ENCODE peak calls at places on chromosomes 3 and 15, in seven cellular contexts. P is spleen, Y is AG04450, U is AG09309, M is coronary artery, I is small intestine, T is pancreas. K is an unnamed sample.

GRCh38 chr3:41148446-41148845 is 50.9 kb upstream of the CTNNB1 start:
- DNase-seq in P (no peak), Y (no peak), U (no peak), M (peak; percentile 19), I (no peak), T (no peak), K (no peak)

GRCh38 chr3:193982258-193982659 is 153.7 kb upstream of the HES1 start:
- DNase-seq in P (peak; percentile 83), Y (no peak), U (no peak), M (peak; percentile 87), I (peak; percentile 57), T (no peak), K (peak; percentile 82)

GRCh38 chr15:101464999-101465669 is 24.4 kb downstream of the PCSK6 start:
- DNase-seq in P (no peak), Y (no peak), U (no peak), M (no peak), I (no peak), T (no peak), K (no peak)

GRCh38 chr3:149717391-149718056 is 34.8 kb downstream of the COMMD2 start:
- DNase-seq in P (no peak), Y (peak; percentile 45), U (peak; percentile 53), M (no peak), I (peak; percentile 63), T (no peak), K (no peak)

GRCh38 chr3:24670871-24671270 is 176.2 kb upstream of the THRB start:
- DNase-seq in P (no peak), Y (no peak), U (no peak), M (no peak), I (peak; percentile 40), T (no peak), K (no peak)

GRCh38 chr3:52153389-52154096 is 680 bp downstream of the POC1A start:
- DNase-seq in P (peak; percentile 84), Y (no peak), U (no peak), M (no peak), I (peak; percentile 64), T (no peak), K (no peak)

GRCh38 chr3:132596816-132597433 is at the start of gene ACKR4:
- DNase-seq in P (no peak), Y (no peak), U (no peak), M (no peak), I (peak; percentile 76), T (no peak), K (no peak)

GRCh38 chr15:37926136-37926535 is 8.3 kb upstream of the TMCO5A start:
- DNase-seq in P (no peak), Y (no peak), U (no peak), M (no peak), I (no peak), T (no peak), K (no peak)

GRCh38 chr3:42535981-42536784 is 33.7 kb downstream of the VIPR1 start:
- DNase-seq in P (peak; percentile 69), Y (no peak), U (no peak), M (no peak), I (peak; percentile 72), T (peak; percentile 31), K (no peak)

GRCh38 chr3:129315386-129315991 is 36.8 kb downstream of the HMCES start:
- DNase-seq in P (peak; percentile 89), Y (no peak), U (no peak), M (no peak), I (peak; percentile 29), T (peak; percentile 73), K (peak; percentile 42)

GRCh38 chr15:62907275-62907674 is 135.3 kb upstream of the TPM1 start:
- DNase-seq in P (no peak), Y (no peak), U (no peak), M (no peak), I (no peak), T (no peak), K (no peak)

GRCh38 chr3:172038823-172039222 is 555 bp upstream of the FNDC3B start:
- DNase-seq in P (no peak), Y (no peak), U (no peak), M (no peak), I (no peak), T (no peak), K (no peak)

GRCh38 chr15:83282859-83283812 is 1.3 kb downstream of the BNC1 start:
- DNase-seq in P (no peak), Y (no peak), U (no peak), M (no peak), I (no peak), T (peak; percentile 70), K (peak; percentile 30)
- H3K4me3 ChIP-seq in P (peak overlapping the region; percentile 38), Y (peak overlapping the region; percentile 63), U (peak overlapping the region; percentile 71), M (peak overlapping the region; percentile 69), I (peak overlapping the region; percentile 8), T (peak overlapping the region; percentile 24), K (peak overlapping the region; percentile 69)

GRCh38 chr3:186787642-186788481 is 4.5 kb downstream of the EIF4A2 start:
- DNase-seq in P (no peak), Y (no peak), U (no peak), M (no peak), I (no peak), T (no peak), K (no peak)
- H3K4me3 ChIP-seq in P (peak overlapping the region; percentile 6), Y (peak overlapping the region; percentile 100), U (no peak overlapping the region), M (peak overlapping the region; percentile 96), I (peak overlapping the region; percentile 40), T (no peak overlapping the region), K (peak overlapping the region; percentile 94)

GRCh38 chr3:99425930-99426329 is 212.5 kb upstream of the COL8A1 start:
- DNase-seq in P (no peak), Y (no peak), U (no peak), M (no peak), I (no peak), T (no peak), K (no peak)
- H3K4me3 ChIP-seq in P (no peak overlapping the region), Y (no peak overlapping the region), U (no peak overlapping the region), M (no peak overlapping the region), I (no peak overlapping the region), T (no peak overlapping the region), K (no peak overlapping the region)

GRCh38 chr3:187878776-187879524 is 133.7 kb upstream of the BCL6 start:
- DNase-seq in P (no peak), Y (no peak), U (peak; percentile 38), M (no peak), I (no peak), T (no peak), K (no peak)
- H3K4me3 ChIP-seq in P (no peak overlapping the region), Y (no peak overlapping the region), U (no peak overlapping the region), M (no peak overlapping the region), I (no peak overlapping the region), T (no peak overlapping the region), K (no peak overlapping the region)

GRCh38 chr15:51223771-51224229 is 114.6 kb downstream of the CYP19A1 start:
- DNase-seq in P (no peak), Y (no peak), U (peak; percentile 89), M (no peak), I (no peak), T (no peak), K (no peak)
- H3K4me3 ChIP-seq in P (no peak overlapping the region), Y (no peak overlapping the region), U (no peak overlapping the region), M (no peak overlapping the region), I (no peak overlapping the region), T (no peak overlapping the region), K (no peak overlapping the region)

GRCh38 chr15:75606711-75607684 is 18.5 kb downstream of the SNUPN start:
- DNase-seq in P (peak; percentile 54), Y (no peak), U (no peak), M (no peak), I (peak; percentile 56), T (no peak), K (no peak)
- H3K4me3 ChIP-seq in P (no peak overlapping the region), Y (no peak overlapping the region), U (no peak overlapping the region), M (no peak overlapping the region), I (no peak overlapping the region), T (no peak overlapping the region), K (no peak overlapping the region)

GRCh38 chr15:96424674-96425073 is 94.2 kb downstream of the NR2F2 start:
- DNase-seq in P (no peak), Y (no peak), U (no peak), M (no peak), I (no peak), T (no peak), K (no peak)

GRCh38 chr15:96431787-96432186 is 101.3 kb downstream of the NR2F2 start:
- DNase-seq in P (no peak), Y (no peak), U (no peak), M (no peak), I (no peak), T (no peak), K (no peak)

GRCh38 chr15:96428742-96429141 is 98.2 kb downstream of the NR2F2 start:
- DNase-seq in P (no peak), Y (peak; percentile 76), U (peak; percentile 87), M (no peak), I (no peak), T (no peak), K (no peak)
- H3K4me3 ChIP-seq in P (no peak overlapping the region), Y (no peak overlapping the region), U (no peak overlapping the region), M (no peak overlapping the region), I (no peak overlapping the region), T (no peak overlapping the region), K (no peak overlapping the region)

K was measured in left ventricle myocardium inferior.